ENCODE peak calls at places on chromosome 10, in four cellular contexts. V is choroid plexus epithelial cell, Z is fibroblast of the aortic adventitia, P is retina. X is an unnamed sample.

GRCh38 chr10:112006831-112007230 is 176.7 kb downstream of the GPAM start:
- DNase-seq in Z (no peak), P (no peak), V (no peak), X (no peak)

GRCh38 chr10:102778781-102779180 is 35.0 kb downstream of the WBP1L start:
- DNase-seq in Z (no peak), V (no peak), P (no peak), X (no peak)

GRCh38 chr10:71241899-71242620 is 29.7 kb downstream of the UNC5B start:
- DNase-seq in Z (no peak), P (no peak), V (no peak), X (no peak)

GRCh38 chr10:9302142-9302746 is 1247.8 kb downstream of the GATA3 start:
- DNase-seq in V (peak), P (peak), Z (peak), X (no peak)

GRCh38 chr10:121307411-121307980 is 290.7 kb downstream of the FGFR2 start:
- DNase-seq in Z (no peak), P (no peak), V (no peak), X (no peak)

GRCh38 chr10:120736377-120736776 is 114.8 kb upstream of the WDR11 start:
- DNase-seq in Z (no peak), V (no peak), P (no peak), X (no peak)

GRCh38 chr10:94133239-94133638 is 139.5 kb downstream of the PLCE1 start:
- DNase-seq in Z (no peak), V (no peak), P (no peak), X (no peak)

GRCh38 chr10:132546567-132547420 is 9.2 kb downstream of the INPP5A start:
- DNase-seq in P (no peak), V (no peak), Z (no peak), X (no peak)

GRCh38 chr10:78964952-78965633 is 103.7 kb upstream of the ZMIZ1 start:
- DNase-seq in Z (no peak), P (peak), V (peak), X (peak)

GRCh38 chr10:98924526-98924925 is 311.1 kb downstream of the HPSE2 start:
- DNase-seq in V (no peak), P (no peak), Z (no peak), X (no peak)

GRCh38 chr10:49646256-49646870 is 32.5 kb downstream of the CHAT start:
- DNase-seq in V (no peak), Z (no peak), P (no peak), X (no peak)

GRCh38 chr10:92531132-92531531 is 42.8 kb downstream of the IDE start:
- DNase-seq in P (no peak), Z (no peak), V (peak), X (no peak)

GRCh38 chr10:75660833-75661232 is 229.4 kb downstream of the LRMDA start:
- DNase-seq in Z (no peak), V (no peak), P (peak), X (no peak)

GRCh38 chr10:117541405-117541908 is 1.1 kb upstream of the EMX2 start:
- DNase-seq in Z (no peak), V (peak), P (no peak), X (no peak)

GRCh38 chr10:76311752-76312699 is 880.6 kb downstream of the LRMDA start:
- DNase-seq in P (no peak), Z (peak), V (peak), X (peak)

GRCh38 chr10:75396861-75397570 is 4.5 kb downstream of the ZNF503 start:
- DNase-seq in Z (peak), P (no peak), V (no peak), X (no peak)

GRCh38 chr10:95408148-95408930 is 117.5 kb upstream of the PDLIM1 start:
- DNase-seq in Z (no peak), V (no peak), P (no peak), X (no peak)

GRCh38 chr10:88059176-88059575 is 195.8 kb downstream of the PTEN start:
- DNase-seq in Z (no peak), P (no peak), V (no peak), X (no peak)

GRCh38 chr10:44339218-44339617 is 45.7 kb downstream of the CXCL12 start:
- DNase-seq in V (peak), Z (no peak), P (no peak), X (no peak)

GRCh38 chr10:1050145-1050544 is 1.2 kb upstream of the IDI1 start:
- DNase-seq in P (no peak), V (peak), Z (peak), X (no peak)

GRCh38 chr10:88077977-88078376 is 214.6 kb downstream of the PTEN start:
- DNase-seq in V (peak), Z (no peak), P (no peak), X (no peak)

GRCh38 chr10:59234814-59235429 is 58.5 kb downstream of the PHYHIPL start:
- DNase-seq in V (peak), P (no peak), Z (peak), X (no peak)

GRCh38 chr10:101759354-101760247 is 16.3 kb downstream of the FGF8 start:
- DNase-seq in V (no peak), Z (no peak), P (peak), X (peak)

GRCh38 chr10:10782603-10783002 is 235.1 kb upstream of the CELF2 start:
- DNase-seq in V (peak), P (no peak), Z (no peak), X (no peak)

GRCh38 chr10:69449841-69450240 is 1.4 kb upstream of the TSPAN15 start:
- DNase-seq in V (peak), P (peak), Z (peak), X (peak)

GRCh38 chr10:28249512-28249911 is 53.4 kb downstream of the MPP7 start:
- DNase-seq in Z (no peak), P (no peak), V (no peak), X (no peak)